ENCODE peak calls at places on chromosomes 16 and 17, in eight cellular contexts. One of them, this sample, is unnamed.

GRCh38 chr17:43536236-43537088 is 9.7 kb downstream of the ETV4 start:
- DNase-seq in dorsolateral prefrontal cortex: no peak
- DNase-seq in body of pancreas: no peak
- DNase-seq in esophagus muscularis mucosa: no peak
- DNase-seq in CD8-positive, alpha-beta memory T cell: no peak
- DNase-seq in transverse colon: no peak
- DNase-seq in prostate gland: no peak
- DNase-seq in A549: no peak
- DNase-seq in this sample: no peak

GRCh38 chr17:82356028-82356427 is 3.0 kb upstream of the TEX19 start:
- DNase-seq in CD8-positive, alpha-beta memory T cell: no peak
- DNase-seq in dorsolateral prefrontal cortex: no peak
- DNase-seq in transverse colon: no peak
- DNase-seq in A549: no peak
- DNase-seq in body of pancreas: peak; percentile 47
- DNase-seq in prostate gland: peak; percentile 92
- DNase-seq in esophagus muscularis mucosa: no peak
- DNase-seq in this sample: no peak

GRCh38 chr17:57257213-57257873 is 1.0 kb downstream of the MSI2 start:
- DNase-seq in prostate gland: peak; percentile 27
- DNase-seq in transverse colon: peak; percentile 20
- DNase-seq in esophagus muscularis mucosa: no peak
- DNase-seq in A549: no peak
- DNase-seq in dorsolateral prefrontal cortex: no peak
- DNase-seq in CD8-positive, alpha-beta memory T cell: peak; percentile 52
- DNase-seq in body of pancreas: no peak
- DNase-seq in this sample: no peak

GRCh38 chr17:7729841-7730240 is 12.3 kb downstream of the DNAH2 start:
- DNase-seq in prostate gland: no peak
- DNase-seq in esophagus muscularis mucosa: no peak
- DNase-seq in body of pancreas: no peak
- DNase-seq in CD8-positive, alpha-beta memory T cell: no peak
- DNase-seq in dorsolateral prefrontal cortex: no peak
- DNase-seq in transverse colon: no peak
- DNase-seq in A549: no peak
- DNase-seq in this sample: no peak

GRCh38 chr16:10598157-10598556 is 17.8 kb upstream of the EMP2 start:
- DNase-seq in esophagus muscularis mucosa: no peak
- DNase-seq in body of pancreas: no peak
- DNase-seq in transverse colon: peak; percentile 88
- DNase-seq in prostate gland: no peak
- DNase-seq in A549: no peak
- DNase-seq in dorsolateral prefrontal cortex: no peak
- DNase-seq in CD8-positive, alpha-beta memory T cell: no peak
- DNase-seq in this sample: no peak

GRCh38 chr17:48102700-48103378 is 1.6 kb upstream of the CBX1 start:
- DNase-seq in body of pancreas: no peak
- DNase-seq in transverse colon: no peak
- DNase-seq in esophagus muscularis mucosa: no peak
- DNase-seq in dorsolateral prefrontal cortex: no peak
- DNase-seq in CD8-positive, alpha-beta memory T cell: no peak
- DNase-seq in A549: peak; percentile 63
- DNase-seq in prostate gland: no peak
- DNase-seq in this sample: no peak

GRCh38 chr16:57619606-57620315 is 8.7 kb upstream of the ADGRG1 start:
- DNase-seq in body of pancreas: peak; percentile 88
- DNase-seq in dorsolateral prefrontal cortex: peak; percentile 20
- DNase-seq in CD8-positive, alpha-beta memory T cell: peak; percentile 26
- DNase-seq in transverse colon: peak; percentile 83
- DNase-seq in esophagus muscularis mucosa: no peak
- DNase-seq in A549: no peak
- DNase-seq in prostate gland: peak; percentile 92
- DNase-seq in this sample: no peak

GRCh38 chr16:64412578-64413280 is 709.1 kb downstream of the CDH11 start:
- DNase-seq in A549: no peak
- DNase-seq in body of pancreas: no peak
- DNase-seq in transverse colon: no peak
- DNase-seq in dorsolateral prefrontal cortex: no peak
- DNase-seq in esophagus muscularis mucosa: no peak
- DNase-seq in prostate gland: no peak
- DNase-seq in CD8-positive, alpha-beta memory T cell: no peak
- DNase-seq in this sample: no peak

GRCh38 chr17:49527927-49528651 is 33.0 kb downstream of the NGFR start:
- DNase-seq in transverse colon: no peak
- DNase-seq in CD8-positive, alpha-beta memory T cell: no peak
- DNase-seq in A549: no peak
- DNase-seq in esophagus muscularis mucosa: no peak
- DNase-seq in dorsolateral prefrontal cortex: peak; percentile 11
- DNase-seq in body of pancreas: no peak
- DNase-seq in prostate gland: no peak
- DNase-seq in this sample: no peak

GRCh38 chr16:11632455-11632921 is 35.8 kb upstream of the SNN start:
- DNase-seq in body of pancreas: peak; percentile 41
- DNase-seq in CD8-positive, alpha-beta memory T cell: no peak
- DNase-seq in transverse colon: peak; percentile 35
- DNase-seq in prostate gland: no peak
- DNase-seq in esophagus muscularis mucosa: no peak
- DNase-seq in A549: no peak
- DNase-seq in dorsolateral prefrontal cortex: no peak
- DNase-seq in this sample: peak; percentile 28
- H3K27ac ChIP-seq in body of pancreas: no peak overlapping the region
- H3K27ac ChIP-seq in CD8-positive, alpha-beta memory T cell: no peak overlapping the region
- H3K27ac ChIP-seq in transverse colon: peak overlapping the region; percentile 61
- H3K27ac ChIP-seq in prostate gland: peak overlapping the region; percentile 36
- H3K27ac ChIP-seq in esophagus muscularis mucosa: peak overlapping the region; percentile 70
- H3K27ac ChIP-seq in A549: peak overlapping the region; percentile 12
- H3K27ac ChIP-seq in dorsolateral prefrontal cortex: peak overlapping the region; percentile 14
- H3K27ac ChIP-seq in this sample: no peak overlapping the region

GRCh38 chr16:4377573-4378146 is 6.0 kb downstream of the VASN start:
- DNase-seq in dorsolateral prefrontal cortex: no peak
- DNase-seq in body of pancreas: no peak
- DNase-seq in CD8-positive, alpha-beta memory T cell: no peak
- DNase-seq in prostate gland: no peak
- DNase-seq in transverse colon: no peak
- DNase-seq in esophagus muscularis mucosa: no peak
- DNase-seq in A549: no peak
- DNase-seq in this sample: no peak
- H3K27ac ChIP-seq in dorsolateral prefrontal cortex: peak overlapping the region; percentile 76
- H3K27ac ChIP-seq in body of pancreas: no peak overlapping the region
- H3K27ac ChIP-seq in CD8-positive, alpha-beta memory T cell: no peak overlapping the region
- H3K27ac ChIP-seq in prostate gland: peak overlapping the region; percentile 81
- H3K27ac ChIP-seq in transverse colon: peak overlapping the region; percentile 78
- H3K27ac ChIP-seq in esophagus muscularis mucosa: peak overlapping the region; percentile 82
- H3K27ac ChIP-seq in A549: no peak overlapping the region
- H3K27ac ChIP-seq in this sample: no peak overlapping the region

GRCh38 chr17:38449364-38449763 is 21.1 kb downstream of the ARHGAP23 start:
- DNase-seq in dorsolateral prefrontal cortex: no peak
- DNase-seq in A549: peak; percentile 51
- DNase-seq in prostate gland: peak; percentile 64
- DNase-seq in body of pancreas: no peak
- DNase-seq in esophagus muscularis mucosa: no peak
- DNase-seq in transverse colon: no peak
- DNase-seq in CD8-positive, alpha-beta memory T cell: no peak
- DNase-seq in this sample: no peak
- H3K27ac ChIP-seq in dorsolateral prefrontal cortex: no peak overlapping the region
- H3K27ac ChIP-seq in A549: peak overlapping the region; percentile 6
- H3K27ac ChIP-seq in prostate gland: peak overlapping the region; percentile 33
- H3K27ac ChIP-seq in body of pancreas: no peak overlapping the region
- H3K27ac ChIP-seq in esophagus muscularis mucosa: peak overlapping the region; percentile 82
- H3K27ac ChIP-seq in transverse colon: no peak overlapping the region
- H3K27ac ChIP-seq in CD8-positive, alpha-beta memory T cell: no peak overlapping the region
- H3K27ac ChIP-seq in this sample: peak overlapping the region; percentile 83

GRCh38 chr16:29321585-29321984 is 84.9 kb downstream of the NPIPB11 start:
- DNase-seq in dorsolateral prefrontal cortex: no peak
- DNase-seq in esophagus muscularis mucosa: no peak
- DNase-seq in prostate gland: no peak
- DNase-seq in CD8-positive, alpha-beta memory T cell: no peak
- DNase-seq in transverse colon: no peak
- DNase-seq in A549: no peak
- DNase-seq in body of pancreas: no peak
- DNase-seq in this sample: no peak
- H3K27ac ChIP-seq in dorsolateral prefrontal cortex: no peak overlapping the region
- H3K27ac ChIP-seq in esophagus muscularis mucosa: no peak overlapping the region
- H3K27ac ChIP-seq in prostate gland: no peak overlapping the region
- H3K27ac ChIP-seq in CD8-positive, alpha-beta memory T cell: no peak overlapping the region
- H3K27ac ChIP-seq in transverse colon: no peak overlapping the region
- H3K27ac ChIP-seq in A549: no peak overlapping the region
- H3K27ac ChIP-seq in body of pancreas: no peak overlapping the region
- H3K27ac ChIP-seq in this sample: no peak overlapping the region

GRCh38 chr16:85688586-85689284 is at the start of gene GINS2:
- DNase-seq in CD8-positive, alpha-beta memory T cell: peak; percentile 95
- DNase-seq in body of pancreas: peak; percentile 94
- DNase-seq in prostate gland: peak; percentile 85
- DNase-seq in A549: peak; percentile 91
- DNase-seq in dorsolateral prefrontal cortex: peak; percentile 79
- DNase-seq in transverse colon: peak; percentile 93
- DNase-seq in esophagus muscularis mucosa: peak; percentile 93
- DNase-seq in this sample: peak; percentile 85
- H3K27ac ChIP-seq in CD8-positive, alpha-beta memory T cell: peak within 1 kb of the TSS; percentile 16
- H3K27ac ChIP-seq in body of pancreas: no peak within 1 kb of the TSS
- H3K27ac ChIP-seq in prostate gland: no peak within 1 kb of the TSS
- H3K27ac ChIP-seq in A549: peak within 1 kb of the TSS; percentile 63
- H3K27ac ChIP-seq in dorsolateral prefrontal cortex: no peak within 1 kb of the TSS
- H3K27ac ChIP-seq in transverse colon: peak within 1 kb of the TSS; percentile 40
- H3K27ac ChIP-seq in esophagus muscularis mucosa: no peak within 1 kb of the TSS
- H3K27ac ChIP-seq in this sample: no peak within 1 kb of the TSS

GRCh38 chr16:81551141-81551808 is 106.7 kb downstream of the CMIP start:
- DNase-seq in prostate gland: no peak
- DNase-seq in dorsolateral prefrontal cortex: no peak
- DNase-seq in A549: no peak
- DNase-seq in CD8-positive, alpha-beta memory T cell: no peak
- DNase-seq in body of pancreas: no peak
- DNase-seq in transverse colon: no peak
- DNase-seq in esophagus muscularis mucosa: no peak
- DNase-seq in this sample: no peak

GRCh38 chr16:81551821-81552304 is 107.3 kb downstream of the CMIP start:
- DNase-seq in esophagus muscularis mucosa: no peak
- DNase-seq in body of pancreas: peak; percentile 28
- DNase-seq in prostate gland: no peak
- DNase-seq in A549: no peak
- DNase-seq in CD8-positive, alpha-beta memory T cell: no peak
- DNase-seq in transverse colon: no peak
- DNase-seq in dorsolateral prefrontal cortex: no peak
- DNase-seq in this sample: no peak

GRCh38 chr16:81553814-81554675 is 109.4 kb downstream of the CMIP start:
- DNase-seq in CD8-positive, alpha-beta memory T cell: no peak
- DNase-seq in transverse colon: no peak
- DNase-seq in dorsolateral prefrontal cortex: no peak
- DNase-seq in A549: no peak
- DNase-seq in body of pancreas: peak; percentile 61
- DNase-seq in prostate gland: no peak
- DNase-seq in esophagus muscularis mucosa: no peak
- DNase-seq in this sample: no peak

GRCh38 chr16:81553080-81553813 is 108.6 kb downstream of the CMIP start:
- DNase-seq in body of pancreas: no peak
- DNase-seq in dorsolateral prefrontal cortex: no peak
- DNase-seq in transverse colon: no peak
- DNase-seq in prostate gland: no peak
- DNase-seq in A549: no peak
- DNase-seq in esophagus muscularis mucosa: no peak
- DNase-seq in CD8-positive, alpha-beta memory T cell: no peak
- DNase-seq in this sample: no peak

GRCh38 chr16:81552743-81553079 is 108.1 kb downstream of the CMIP start:
- DNase-seq in dorsolateral prefrontal cortex: no peak
- DNase-seq in A549: no peak
- DNase-seq in body of pancreas: no peak
- DNase-seq in transverse colon: no peak
- DNase-seq in prostate gland: no peak
- DNase-seq in CD8-positive, alpha-beta memory T cell: no peak
- DNase-seq in esophagus muscularis mucosa: no peak
- DNase-seq in this sample: no peak
- H3K27ac ChIP-seq in dorsolateral prefrontal cortex: no peak overlapping the region
- H3K27ac ChIP-seq in A549: peak overlapping the region; percentile 7
- H3K27ac ChIP-seq in body of pancreas: no peak overlapping the region
- H3K27ac ChIP-seq in transverse colon: peak overlapping the region; percentile 17
- H3K27ac ChIP-seq in prostate gland: peak overlapping the region; percentile 50
- H3K27ac ChIP-seq in CD8-positive, alpha-beta memory T cell: no peak overlapping the region
- H3K27ac ChIP-seq in esophagus muscularis mucosa: peak overlapping the region; percentile 62
- H3K27ac ChIP-seq in this sample: no peak overlapping the region

GRCh38 chr16:81665588-81665987 is 113.5 kb upstream of the PLCG2 start:
- DNase-seq in transverse colon: no peak
- DNase-seq in dorsolateral prefrontal cortex: no peak
- DNase-seq in body of pancreas: no peak
- DNase-seq in A549: no peak
- DNase-seq in CD8-positive, alpha-beta memory T cell: no peak
- DNase-seq in esophagus muscularis mucosa: no peak
- DNase-seq in prostate gland: no peak
- DNase-seq in this sample: no peak
- H3K27ac ChIP-seq in transverse colon: no peak overlapping the region
- H3K27ac ChIP-seq in dorsolateral prefrontal cortex: no peak overlapping the region
- H3K27ac ChIP-seq in body of pancreas: no peak overlapping the region
- H3K27ac ChIP-seq in A549: no peak overlapping the region
- H3K27ac ChIP-seq in CD8-positive, alpha-beta memory T cell: no peak overlapping the region
- H3K27ac ChIP-seq in esophagus muscularis mucosa: no peak overlapping the region
- H3K27ac ChIP-seq in prostate gland: no peak overlapping the region
- H3K27ac ChIP-seq in this sample: no peak overlapping the region